ENCODE peak calls at places on chromosomes 7 and 10, in eight cellular contexts. I is CD8-positive, alpha-beta T cell; B is lung; Y is GM23248; L is hypothalamus; K is stimulated activated naive CD8-positive, alpha-beta T cell treated with anti-CD3 and anti-CD28 coated beads, Interleukin-15, Interleukin-2, amounts not matched to agents 100 U/mL and 50 U/mL, for 24 hours; W is stimulated activated CD8-positive, alpha-beta memory T cell treated with anti-CD3 and anti-CD28 coated beads, Interleukin-2, amount 100 ng/mL, for 48 hours; P is activated CD8-positive, alpha-beta memory T cell treated with anti-CD3 and anti-CD28 coated beads for 1 hour. R is an unnamed sample.

GRCh38 chr10:119233123-119233820 is 25.9 kb downstream of the GRK5 start:
- DNase-seq in Y (peak), I (no peak), L (no peak), K (no peak), W (no peak), B (no peak), P (no peak), R (no peak)

GRCh38 chr7:16811555-16811954 is 6.8 kb upstream of the AGR2 start:
- DNase-seq in I (no peak), B (no peak), P (no peak), L (no peak), W (no peak), K (no peak), Y (peak), R (peak)

GRCh38 chr7:143965280-143965679 is 10.6 kb downstream of the OR2F1 start:
- DNase-seq in L (no peak), W (no peak), Y (no peak), K (no peak), P (no peak), I (no peak), B (no peak), R (no peak)

GRCh38 chr7:14902589-14902963 is at the start of gene DGKB:
- DNase-seq in W (no peak), Y (peak), K (no peak), I (no peak), B (no peak), P (no peak), L (peak), R (peak)

GRCh38 chr10:42932735-42933453 is 144.0 kb upstream of the RET start:
- DNase-seq in B (peak), L (no peak), Y (no peak), K (peak), I (peak), P (no peak), W (no peak), R (no peak)

GRCh38 chr7:27910341-27910740 is 170.4 kb downstream of the TAX1BP1 start:
- DNase-seq in B (no peak), Y (peak), P (no peak), W (no peak), L (no peak), I (no peak), K (no peak), R (peak)

GRCh38 chr10:416091-416515 is 273.4 kb downstream of the DIP2C start:
- DNase-seq in I (no peak), W (no peak), Y (no peak), P (no peak), K (no peak), B (no peak), L (no peak), R (no peak)

GRCh38 chr7:19772858-19773337 is 519 bp downstream of the TMEM196 start:
- DNase-seq in B (no peak), Y (peak), L (no peak), P (no peak), W (no peak), K (peak), I (no peak), R (peak)

GRCh38 chr10:21488246-21488953 is 37.1 kb downstream of the SKIDA1 start:
- DNase-seq in Y (no peak), K (no peak), W (no peak), L (no peak), I (no peak), B (no peak), P (no peak), R (no peak)

GRCh38 chr7:108261560-108262255 is 131.5 kb upstream of the LAMB4 start:
- DNase-seq in K (no peak), L (no peak), I (no peak), W (no peak), Y (no peak), P (no peak), B (no peak), R (no peak)

GRCh38 chr7:158097511-158098124 is 490.0 kb downstream of the PTPRN2 start:
- DNase-seq in I (no peak), P (no peak), W (no peak), L (no peak), Y (no peak), K (no peak), B (no peak), R (peak)

GRCh38 chr7:139771001-139771956 is 6.5 kb downstream of the HIPK2 start:
- DNase-seq in P (no peak), I (no peak), Y (peak), W (no peak), K (no peak), B (no peak), L (no peak), R (peak)

GRCh38 chr10:73183882-73184281 is 16.0 kb downstream of the FAM149B1 start:
- DNase-seq in P (no peak), L (no peak), B (no peak), I (no peak), K (no peak), Y (peak), W (no peak), R (peak)

R was measured in EH.